ENCODE peak calls at places on chromosomes 13 and 19, in five cellular contexts. P, X, W, Z and E are unnamed samples.

GRCh38 chr13:63840551-63841421 is 2425.1 kb upstream of the PCDH20 start:
- DNase-seq in P (no peak), X (no peak), W (no peak), Z (no peak), E (no peak)

GRCh38 chr19:31105761-31106160 is 243.5 kb downstream of the TSHZ3 start:
- DNase-seq in P (no peak), X (no peak), W (no peak), Z (no peak), E (no peak)

GRCh38 chr13:22063416-22064124 is 392.7 kb downstream of the FGF9 start:
- DNase-seq in P (no peak), X (no peak), W (no peak), Z (no peak), E (no peak)

GRCh38 chr13:99651016-99651415 is 149.7 kb downstream of the TM9SF2 start:
- DNase-seq in P (no peak), X (no peak), W (no peak), Z (no peak), E (no peak)

GRCh38 chr13:100773923-100774641 is 99.5 kb upstream of the TMTC4 start:
- DNase-seq in P (no peak), X (no peak), W (no peak), Z (no peak), E (no peak)

GRCh38 chr13:40495620-40496001 is 170.8 kb downstream of the FOXO1 start:
- DNase-seq in P (no peak), X (no peak), W (no peak), Z (no peak), E (no peak)

GRCh38 chr19:4636151-4636717 is 3.1 kb upstream of the TNFAIP8L1 start:
- DNase-seq in P (peak; percentile 74), X (peak; percentile 78), W (no peak), Z (peak; percentile 73), E (peak; percentile 87)

GRCh38 chr19:40414536-40415535 is 1.7 kb upstream of the PRX start:
- DNase-seq in P (no peak), X (no peak), W (no peak), Z (no peak), E (no peak)

GRCh38 chr19:41426952-41427646 is at the start of gene B3GNT8:
- DNase-seq in P (peak; percentile 95), X (peak; percentile 32), W (peak; percentile 89), Z (peak; percentile 31), E (no peak)

GRCh38 chr13:106238690-106239089 is 296.8 kb downstream of the EFNB2 start:
- DNase-seq in P (no peak), X (no peak), W (no peak), Z (no peak), E (no peak)

GRCh38 chr13:46553521-46553885 is 533 bp downstream of the LRCH1 start:
- DNase-seq in P (no peak), X (no peak), W (no peak), Z (no peak), E (peak; percentile 52)

GRCh38 chr13:94708031-94708571 is 4.2 kb downstream of the SOX21 start:
- DNase-seq in P (no peak), X (peak; percentile 37), W (no peak), Z (no peak), E (no peak)

GRCh38 chr19:32037998-32038732 is 307.2 kb upstream of the ZNF507 start:
- DNase-seq in P (no peak), X (no peak), W (no peak), Z (no peak), E (no peak)

GRCh38 chr19:50669319-50670101 is 20.3 kb downstream of the C19orf81 start:
- DNase-seq in P (no peak), X (peak; percentile 64), W (no peak), Z (peak; percentile 20), E (peak; percentile 34)

GRCh38 chr13:107373551-107373950 is 805.6 kb upstream of the ARGLU1 start:
- DNase-seq in P (no peak), X (peak; percentile 59), W (no peak), Z (no peak), E (no peak)

GRCh38 chr13:110269509-110270185 is 37.3 kb downstream of the COL4A1 start:
- DNase-seq in P (no peak), X (no peak), W (no peak), Z (no peak), E (no peak)

GRCh38 chr13:93559718-93560117 is 333.1 kb downstream of the GPC6 start:
- DNase-seq in P (no peak), X (peak; percentile 73), W (peak; percentile 88), Z (no peak), E (no peak)

GRCh38 chr13:36915106-36915505 is 4.9 kb downstream of the SMAD9 start:
- DNase-seq in P (no peak), X (peak; percentile 61), W (no peak), Z (no peak), E (no peak)

GRCh38 chr13:109631069-109631468 is 155.3 kb downstream of the IRS2 start:
- DNase-seq in P (no peak), X (no peak), W (no peak), Z (no peak), E (no peak)

GRCh38 chr19:57583521-57584416 is at the start of gene ZIK1:
- DNase-seq in P (peak; percentile 70), X (peak; percentile 98), W (peak; percentile 81), Z (peak; percentile 80), E (peak; percentile 75)

GRCh38 chr13:44158741-44159632 is 214.6 kb upstream of the SERP2 start:
- DNase-seq in P (no peak), X (no peak), W (no peak), Z (no peak), E (no peak)

GRCh38 chr13:112768795-112769411 is 79.1 kb downstream of the ATP11A start:
- DNase-seq in P (no peak), X (no peak), W (no peak), Z (peak; percentile 6), E (no peak)

GRCh38 chr19:1418494-1418775 is 11.0 kb downstream of the DAZAP1 start:
- DNase-seq in P (no peak), X (no peak), W (no peak), Z (no peak), E (no peak)

GRCh38 chr19:1417145-1417544 is 9.8 kb downstream of the DAZAP1 start:
- DNase-seq in P (no peak), X (no peak), W (no peak), Z (no peak), E (no peak)

GRCh38 chr19:1418951-1419735 is 11.8 kb downstream of the DAZAP1 start:
- DNase-seq in P (no peak), X (no peak), W (no peak), Z (no peak), E (no peak)

GRCh38 chr19:1417681-1418493 is 10.5 kb downstream of the DAZAP1 start:
- DNase-seq in P (no peak), X (no peak), W (no peak), Z (no peak), E (no peak)

DNA sequence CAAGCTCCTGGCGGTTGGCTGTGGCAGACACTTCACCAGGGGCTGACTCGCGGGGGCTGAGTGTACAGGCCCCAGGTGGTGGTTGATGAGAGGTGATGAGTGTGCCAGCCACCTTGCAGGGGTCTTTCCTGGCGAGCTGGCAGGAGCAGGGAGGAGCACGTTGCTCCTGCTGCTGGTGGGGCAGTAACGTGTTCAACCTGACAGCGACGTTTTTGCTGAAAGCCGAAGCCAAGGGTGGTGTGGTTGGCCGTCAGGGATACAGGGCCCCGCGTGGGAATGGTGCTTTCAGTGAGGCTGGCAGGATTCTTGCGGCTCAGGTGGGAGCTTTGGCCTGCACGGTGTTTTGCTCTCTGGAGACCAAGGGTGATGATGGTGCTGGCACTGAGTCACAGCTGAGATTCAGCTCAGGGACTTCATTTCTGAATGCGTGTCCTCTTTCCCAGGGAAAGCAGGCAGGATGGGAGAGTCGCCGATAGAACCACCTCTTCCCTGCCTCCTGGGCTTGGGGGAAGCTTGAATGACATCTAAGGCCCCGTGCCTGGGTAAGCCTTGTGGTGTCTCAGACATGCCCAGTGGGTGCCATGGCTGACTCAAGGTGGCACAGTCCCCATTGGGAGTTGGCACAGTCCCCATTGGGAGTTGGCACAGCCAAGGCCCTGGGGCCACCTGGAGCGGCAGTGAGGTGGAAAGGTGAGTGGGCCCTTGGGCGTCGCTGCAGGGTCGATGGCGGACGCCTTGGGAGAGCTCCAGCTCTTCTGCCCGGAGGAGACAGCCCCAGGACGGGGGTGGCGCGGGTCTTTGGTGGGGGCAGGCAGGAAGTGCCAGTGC is 8.8 kb downstream of the DAZAP1 start:
- DNase-seq in P (no peak), X (no peak), W (no peak), Z (no peak), E (no peak)
- TF ChIP-seq CTCF in P (no peak), X (no peak), W (no peak), Z (no peak), E (no peak)

DNA sequence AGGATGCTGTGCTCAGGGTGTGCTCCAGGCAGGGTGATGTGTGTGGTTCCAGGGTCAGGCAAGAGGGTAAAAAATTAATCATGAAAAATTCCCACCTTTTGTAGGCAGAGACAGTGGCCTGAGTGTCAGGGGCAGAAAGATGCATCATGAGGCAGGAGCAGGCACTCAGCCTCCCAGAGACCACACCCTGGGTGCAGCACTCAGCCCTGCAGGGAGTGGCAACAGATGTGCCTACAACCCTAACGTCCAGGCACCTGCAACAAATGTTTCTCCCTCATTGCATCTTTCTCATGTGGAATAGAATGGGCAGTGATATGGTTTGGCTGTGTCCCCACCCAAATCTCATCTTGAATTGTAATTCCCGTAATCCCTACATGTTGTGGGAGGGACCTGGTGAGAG is 19.6 kb upstream of the CEACAM1 start:
- DNase-seq in P (no peak), X (no peak), W (no peak), Z (no peak), E (no peak)
- TF ChIP-seq CTCF in P (no peak), X (no peak), W (no peak), Z (no peak), E (no peak)

DNA sequence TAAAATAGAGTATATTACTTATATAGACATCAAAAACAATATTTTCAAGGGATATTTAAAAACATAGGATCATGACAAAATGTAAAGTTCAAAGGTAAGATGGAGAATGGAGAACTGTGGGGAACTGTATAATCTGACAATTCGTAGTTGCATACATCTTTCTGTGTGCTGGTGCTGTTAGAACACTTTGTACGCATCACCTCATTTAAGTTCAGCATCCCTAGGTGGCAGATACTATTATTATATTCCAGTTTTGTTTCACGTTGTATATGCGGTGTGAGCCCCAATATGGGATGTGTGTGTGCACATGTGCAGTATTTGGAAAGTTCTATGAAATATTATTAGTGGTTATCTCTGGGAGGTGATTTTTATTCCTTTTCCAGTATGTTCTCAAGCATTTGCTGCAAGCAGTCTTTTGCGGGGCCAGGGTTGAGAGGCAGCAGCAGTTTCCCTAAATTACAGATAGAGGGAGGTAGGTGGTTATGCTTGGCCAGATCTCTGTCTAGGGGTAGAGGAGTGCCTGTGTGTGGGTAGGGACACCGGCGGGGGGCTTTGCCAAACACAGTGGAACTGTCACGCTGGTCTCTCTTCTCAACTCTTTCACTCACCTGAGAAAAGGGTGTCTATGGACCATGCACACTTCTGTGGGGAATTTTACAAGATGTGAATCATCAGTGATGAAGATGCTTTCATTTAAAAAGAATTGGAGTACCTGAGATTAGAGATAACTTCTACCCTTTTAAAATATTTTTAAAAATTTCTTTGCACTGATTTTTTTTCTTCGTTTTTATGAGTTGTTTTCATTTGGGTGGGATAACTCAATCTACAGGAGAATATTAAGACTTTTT is 55.6 kb upstream of the ALOX5AP start:
- DNase-seq in P (no peak), X (peak; percentile 56), W (no peak), Z (peak; percentile 20), E (no peak)
- TF ChIP-seq CTCF in P (peak; percentile 50), X (peak; percentile 61), W (peak; percentile 52), Z (peak; percentile 47), E (no peak)

DNA sequence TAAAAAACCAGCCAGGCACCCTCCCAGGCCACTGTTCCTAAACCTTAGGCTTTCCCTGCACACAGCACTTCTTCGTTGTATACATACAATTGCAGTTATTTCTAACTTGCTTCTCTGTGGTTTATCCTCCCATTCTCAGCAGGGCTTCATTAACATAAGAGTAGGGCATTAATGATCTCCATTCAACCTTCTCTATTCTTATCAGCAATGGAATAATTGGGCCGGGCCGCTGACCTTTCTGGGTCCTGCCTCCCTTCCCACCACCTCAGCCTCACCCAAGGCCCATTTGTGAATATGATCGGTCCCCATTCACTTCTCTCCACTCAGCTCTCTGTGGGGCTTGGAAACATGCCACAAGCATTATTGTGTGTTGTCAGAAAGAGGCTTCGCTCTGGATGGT is 184.2 kb downstream of the SUCLA2 start:
- DNase-seq in P (no peak), X (no peak), W (no peak), Z (no peak), E (no peak)
- TF ChIP-seq CTCF in P (no peak), X (no peak), W (no peak), Z (no peak), E (no peak)